ENCODE peak calls at places on chromosome 21, in four cellular contexts. A is colonic mucosa, M is pancreas, B is neuronal stem cell. J is an unnamed sample.

GRCh38 chr21:37204580-37204979 is 62.6 kb downstream of the VPS26C start:
- DNase-seq in B (no peak), M (no peak), A (no peak), J (no peak)

GRCh38 chr21:32065654-32066053 is 192.8 kb downstream of the HUNK start:
- DNase-seq in A (no peak), B (no peak), M (no peak), J (no peak)

GRCh38 chr21:14241322-14241721 is 25.4 kb downstream of the RBM11 start:
- DNase-seq in B (no peak), A (no peak), M (no peak), J (no peak)

GRCh38 chr21:36873511-36873910 is 93.0 kb downstream of the HLCS start:
- DNase-seq in M (no peak), B (no peak), A (no peak), J (no peak)

GRCh38 chr21:19228241-19228640 is 824.7 kb upstream of the TMPRSS15 start:
- DNase-seq in A (no peak), B (no peak), M (no peak), J (no peak)

GRCh38 chr21:32143222-32143939 is 135.5 kb downstream of the MIS18A start:
- DNase-seq in B (peak; percentile 17), A (no peak), M (no peak), J (no peak)

GRCh38 chr21:36830041-36830440 is 131.1 kb downstream of the SIM2 start:
- DNase-seq in B (no peak), A (no peak), M (no peak), J (no peak)

GRCh38 chr21:41570791-41571355 is 62.9 kb upstream of the TMPRSS2 start:
- DNase-seq in A (no peak), M (no peak), B (no peak), J (no peak)

GRCh38 chr21:18138507-18138906 is 106.1 kb upstream of the CHODL start:
- DNase-seq in B (no peak), A (no peak), M (no peak), J (no peak)

GRCh38 chr21:29175408-29176147 is 45.1 kb downstream of the MAP3K7CL start:
- DNase-seq in M (no peak), B (no peak), A (no peak), J (no peak)

GRCh38 chr21:17607684-17608083 is 5.0 kb downstream of the BTG3 start:
- DNase-seq in B (no peak), A (peak; percentile 25), M (no peak), J (no peak)

GRCh38 chr21:18155508-18156193 is 89.0 kb upstream of the CHODL start:
- DNase-seq in B (peak; percentile 26), M (no peak), A (no peak), J (no peak)

GRCh38 chr21:31524140-31524539 is 135.4 kb upstream of the SOD1 start:
- DNase-seq in A (no peak), B (no peak), M (no peak), J (no peak)

DNA sequence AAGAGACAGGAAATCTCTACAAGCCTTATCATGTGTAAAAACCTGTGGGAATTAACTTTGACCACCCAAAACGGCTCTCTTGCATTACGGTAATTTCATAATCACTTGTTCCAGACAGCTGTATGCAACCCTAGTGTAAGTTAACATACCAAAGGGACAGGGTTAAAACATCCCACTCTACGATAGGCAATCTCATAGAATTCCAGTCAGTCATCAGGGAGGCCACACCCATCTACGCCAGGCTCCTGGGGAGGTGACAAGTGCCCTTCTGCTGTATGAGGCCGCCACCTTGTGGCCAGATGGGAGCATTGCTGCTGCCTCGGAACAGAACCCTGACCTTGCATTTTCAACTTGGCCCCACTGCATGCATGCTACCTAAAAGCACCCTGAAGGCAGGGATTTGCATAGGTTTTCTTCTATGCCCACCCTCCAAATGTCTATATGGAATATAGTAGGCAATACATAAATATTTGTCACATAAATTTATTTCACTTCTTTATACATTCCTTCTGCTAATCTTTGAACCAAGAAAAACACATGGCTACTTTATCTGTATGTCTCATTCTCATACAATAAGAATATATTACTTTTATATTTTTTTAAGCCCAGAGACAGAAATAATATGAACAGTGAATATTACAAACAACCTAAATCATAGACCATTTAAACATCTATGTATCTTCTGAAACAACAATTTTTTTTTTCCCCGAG is 12.6 kb downstream of the HSF2BP start:
- DNase-seq in B (peak; percentile 85), A (peak; percentile 95), M (peak; percentile 92), J (peak; percentile 94)
- H3K27ac ChIP-seq in B (no peak overlapping the region), A (no peak overlapping the region), M (no peak overlapping the region), J (no peak overlapping the region)

GRCh38 chr21:33444499-33444898 is 35.3 kb downstream of the TMEM50B start:
- DNase-seq in A (no peak), B (no peak), M (no peak), J (no peak)
- H3K27ac ChIP-seq in A (no peak overlapping the region), B (no peak overlapping the region), M (no peak overlapping the region), J (no peak overlapping the region)

DNA sequence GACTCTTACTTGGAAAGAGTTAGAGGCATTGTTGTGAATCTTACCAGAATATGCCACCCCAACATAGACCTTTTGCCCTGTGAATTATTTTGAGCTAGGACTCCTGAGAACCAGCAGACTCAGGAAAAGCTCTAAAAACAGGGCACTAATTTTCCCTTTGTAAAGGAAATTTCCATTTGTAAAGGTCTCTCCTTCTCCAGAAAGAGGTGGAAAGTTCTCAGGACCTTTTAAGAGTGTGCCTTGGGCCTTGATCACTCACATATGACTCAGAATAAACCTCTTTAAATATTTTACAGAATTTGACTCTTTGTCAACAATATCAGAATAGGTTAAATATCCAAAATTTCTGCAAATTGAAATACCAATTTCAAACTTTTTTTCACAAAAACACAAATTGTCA is 721.8 kb upstream of the NCAM2 start:
- DNase-seq in M (no peak), A (no peak), B (no peak), J (no peak)
- H3K27ac ChIP-seq in M (no peak overlapping the region), A (no peak overlapping the region), B (peak overlapping the region; percentile 37), J (no peak overlapping the region)

GRCh38 chr21:34890724-34891609 is 158.1 kb downstream of the RUNX1 start:
- DNase-seq in A (no peak), M (peak; percentile 63), B (peak; percentile 42), J (peak; percentile 87)
- H3K27ac ChIP-seq in A (peak overlapping the region; percentile 98), M (no peak overlapping the region), B (no peak overlapping the region), J (peak overlapping the region; percentile 90)

GRCh38 chr21:38459490-38459889 is 38.8 kb downstream of the ERG start:
- DNase-seq in A (no peak), B (no peak), M (no peak), J (no peak)
- H3K27ac ChIP-seq in A (no peak overlapping the region), B (no peak overlapping the region), M (no peak overlapping the region), J (no peak overlapping the region)

DNA sequence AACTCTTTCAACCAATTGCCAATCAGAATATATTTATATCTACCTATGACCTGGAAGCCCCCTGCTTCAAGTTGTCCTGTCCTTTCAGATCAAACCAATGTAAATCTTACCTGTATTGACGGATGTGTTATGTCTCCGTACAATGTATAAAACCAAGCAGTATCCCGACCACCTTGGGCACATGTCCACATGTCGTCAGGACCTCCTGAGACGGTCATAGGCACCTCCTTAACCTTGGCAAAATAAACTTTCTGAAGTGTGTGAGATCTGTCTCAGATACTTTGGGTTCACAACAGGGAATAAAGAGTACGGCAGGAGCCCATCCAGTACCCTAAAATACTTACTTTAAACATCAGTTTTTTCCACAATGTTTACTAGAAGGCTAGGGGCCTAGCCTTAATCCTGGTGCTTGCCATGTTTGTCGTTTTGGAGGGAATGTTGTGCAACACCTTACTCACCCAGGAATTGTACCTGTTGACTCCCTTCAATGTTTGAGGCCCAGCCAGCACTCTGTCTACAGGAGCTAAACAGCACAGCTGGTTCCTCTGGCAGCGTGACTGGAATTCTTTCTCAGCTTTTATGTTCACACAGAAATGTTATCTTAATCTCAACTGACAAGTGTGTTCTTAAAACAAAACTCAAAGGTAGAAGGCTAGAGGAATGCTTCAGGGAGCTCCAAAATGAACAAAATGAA is 90.8 kb upstream of the USP25 start:
- DNase-seq in M (peak; percentile 57), B (no peak), A (no peak), J (no peak)
- H3K27ac ChIP-seq in M (no peak overlapping the region), B (no peak overlapping the region), A (no peak overlapping the region), J (no peak overlapping the region)

GRCh38 chr21:45264919-45265515 is 22.7 kb downstream of the POFUT2 start:
- DNase-seq in B (no peak), M (peak; percentile 45), A (peak; percentile 14), J (no peak)

GRCh38 chr21:45267390-45267760 is 20.3 kb downstream of the POFUT2 start:
- DNase-seq in A (no peak), M (peak; percentile 14), B (no peak), J (no peak)

GRCh38 chr21:45265721-45266517 is 21.8 kb downstream of the POFUT2 start:
- DNase-seq in M (peak; percentile 49), A (peak; percentile 13), B (no peak), J (peak; percentile 77)

GRCh38 chr21:45264146-45264918 is 23.4 kb downstream of the POFUT2 start:
- DNase-seq in M (peak; percentile 26), A (peak; percentile 9), B (no peak), J (peak; percentile 81)

DNA sequence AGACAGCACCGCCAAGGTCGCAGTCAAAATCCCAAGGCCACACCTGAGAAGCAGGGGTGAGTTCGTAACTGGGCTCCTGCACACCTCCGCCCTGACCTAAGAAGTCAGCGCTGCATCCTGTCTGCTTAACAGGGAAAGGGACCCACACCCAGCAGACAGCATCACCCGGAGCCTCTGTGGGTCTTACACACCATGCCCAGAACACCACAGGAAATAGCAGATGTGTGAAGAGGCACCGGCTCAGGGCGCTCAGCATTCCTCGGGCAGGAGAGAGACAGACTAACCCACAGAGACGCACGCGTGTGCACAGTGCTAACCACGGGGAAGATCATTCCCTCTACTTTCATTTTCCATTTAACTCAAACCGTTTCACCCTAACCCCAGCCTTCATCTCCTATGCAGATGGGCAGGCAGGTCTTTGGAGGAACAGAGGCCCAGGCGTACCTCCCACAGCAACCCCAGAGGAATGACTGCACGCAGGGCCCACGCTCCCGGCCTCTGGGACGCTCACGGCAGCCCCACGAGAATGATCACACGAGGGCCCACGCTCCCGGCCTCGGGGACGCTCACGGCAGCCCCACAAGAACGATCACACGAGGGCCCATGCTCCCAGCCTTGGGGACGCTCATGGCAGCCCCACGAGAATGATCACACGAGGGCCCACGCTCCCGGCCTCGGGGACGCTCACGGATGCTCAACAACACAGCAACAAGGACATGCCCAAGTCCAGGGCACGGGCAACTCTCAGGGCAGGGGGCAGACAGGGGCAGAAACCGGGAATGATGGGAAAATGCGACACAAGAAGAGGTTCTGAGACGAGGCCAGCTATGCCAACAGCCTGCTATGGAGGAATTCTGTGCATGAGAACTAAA is 20.9 kb downstream of the POFUT2 start:
- DNase-seq in M (peak; percentile 51), A (no peak), B (no peak), J (no peak)
- H3K27ac ChIP-seq in M (no peak overlapping the region), A (no peak overlapping the region), B (no peak overlapping the region), J (no peak overlapping the region)

GRCh38 chr21:45970674-45971486 is 10.7 kb upstream of the COL6A1 start:
- DNase-seq in A (no peak), M (peak; percentile 85), B (no peak), J (no peak)
- H3K27ac ChIP-seq in A (peak overlapping the region; percentile 89), M (no peak overlapping the region), B (no peak overlapping the region), J (peak overlapping the region; percentile 93)

DNA sequence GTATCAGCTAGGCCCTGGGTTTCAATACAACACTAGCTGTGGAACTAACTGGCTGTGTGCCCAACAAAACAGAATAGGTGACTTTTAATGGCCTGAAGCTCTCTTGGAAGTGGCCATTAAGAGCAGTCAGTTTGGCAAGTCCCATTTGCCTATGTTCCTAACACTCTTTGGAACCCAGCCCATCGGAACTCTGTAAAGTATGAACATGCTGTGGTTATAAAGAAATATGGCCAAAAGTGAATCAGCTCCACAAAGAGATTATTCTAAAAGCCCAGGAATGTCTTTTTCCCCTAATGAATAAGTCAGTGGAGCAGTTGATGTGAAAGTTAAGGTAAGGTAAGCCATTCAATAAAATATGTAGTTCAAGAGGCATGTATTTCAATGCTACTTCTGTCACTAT is 223.7 kb upstream of the ADAMTS5 start:
- DNase-seq in B (no peak), M (no peak), A (no peak), J (no peak)
- H3K27ac ChIP-seq in B (no peak overlapping the region), M (no peak overlapping the region), A (no peak overlapping the region), J (no peak overlapping the region)